ENCODE peak calls at places on chromosome 17, in seven cellular contexts. V is posterior cingulate gyrus, U is myocyte, D is left cardiac atrium, T is WTC11, O is fibroblast of the conjunctiva, C is neuronal stem cell. H is an unnamed sample.

GRCh38 chr17:73118876-73119485 is 26.5 kb upstream of the SLC39A11 start:
- DNase-seq in V (no peak), O (no peak), U (peak), D (no peak), C (no peak), T (no peak), H (no peak)

GRCh38 chr17:80943346-80944145 is 48.1 kb upstream of the CHMP6 start:
- DNase-seq in O (no peak), T (peak), U (no peak), V (peak), D (no peak), C (no peak), H (no peak)

GRCh38 chr17:57911834-57912673 is 43.2 kb downstream of the CUEDC1 start:
- DNase-seq in D (peak), V (peak), U (peak), C (peak), T (no peak), O (peak), H (no peak)

GRCh38 chr17:32756696-32757095 is 120.2 kb downstream of the MYO1D start:
- DNase-seq in T (no peak), O (no peak), C (no peak), V (no peak), U (no peak), D (no peak), H (no peak)

GRCh38 chr17:75252039-75252816 is 9.2 kb downstream of the GGA3 start:
- DNase-seq in V (no peak), O (no peak), T (no peak), U (no peak), C (no peak), D (no peak), H (no peak)

GRCh38 chr17:8941980-8942617 is 23.4 kb downstream of the PIK3R5 start:
- DNase-seq in V (no peak), U (no peak), O (no peak), C (no peak), T (no peak), D (no peak), H (no peak)

GRCh38 chr17:39014044-39014794 is 47.0 kb upstream of the FBXO47 start:
- DNase-seq in C (no peak), V (no peak), O (no peak), U (peak), T (no peak), D (no peak), H (no peak)

GRCh38 chr17:9684955-9685621 is 39.8 kb downstream of the USP43 start:
- DNase-seq in T (no peak), O (no peak), U (no peak), C (no peak), V (no peak), D (no peak), H (no peak)

GRCh38 chr17:68033636-68034451 is 1.7 kb upstream of the KPNA2 start:
- DNase-seq in V (no peak), O (peak), D (no peak), T (peak), U (peak), C (peak), H (peak)

GRCh38 chr17:30344283-30345088 is 10.6 kb upstream of the TMIGD1 start:
- DNase-seq in T (no peak), O (peak), U (peak), C (no peak), V (no peak), D (peak), H (no peak)

GRCh38 chr17:4935650-4936049 is 3.6 kb downstream of the GP1BA start:
- DNase-seq in U (no peak), D (no peak), O (no peak), T (no peak), C (no peak), V (no peak), H (no peak)

GRCh38 chr17:46978489-46979022 is 497 bp downstream of the RPRML start:
- DNase-seq in U (no peak), V (no peak), O (no peak), C (peak), T (peak), D (no peak), H (no peak)

GRCh38 chr17:59851431-59852375 is 41.0 kb downstream of the TUBD1 start:
- DNase-seq in O (no peak), U (peak), D (no peak), V (no peak), C (no peak), T (no peak), H (no peak)

GRCh38 chr17:77330602-77331081 is 189.9 kb downstream of the SEC14L1 start:
- DNase-seq in C (no peak), U (no peak), O (no peak), D (no peak), V (no peak), T (peak), H (no peak)

GRCh38 chr17:81651692-81652091 is 4.7 kb downstream of the PDE6G start:
- DNase-seq in V (no peak), D (no peak), U (peak), T (no peak), C (no peak), O (peak), H (no peak)

GRCh38 chr17:9606453-9606852 is 30.0 kb downstream of the CFAP52 start:
- DNase-seq in T (no peak), C (no peak), V (no peak), D (no peak), U (no peak), O (no peak), H (no peak)

GRCh38 chr17:78263063-78263735 is 31.8 kb downstream of the TMEM235 start:
- DNase-seq in D (peak), C (no peak), T (no peak), V (no peak), U (no peak), O (no peak), H (no peak)

GRCh38 chr17:40350410-40351184 is 13.9 kb downstream of the GJD3 start:
- DNase-seq in D (no peak), V (no peak), C (peak), U (no peak), T (no peak), O (no peak), H (no peak)

GRCh38 chr17:2030779-2031163 is 818 bp downstream of the DPH1 start:
- DNase-seq in O (peak), U (peak), V (no peak), D (no peak), C (peak), T (peak), H (no peak)

GRCh38 chr17:81256616-81257015 is 17.5 kb downstream of the NDUFAF8 start:
- DNase-seq in C (no peak), U (peak), O (peak), T (no peak), D (no peak), V (no peak), H (no peak)

GRCh38 chr17:66387391-66387981 is 85.1 kb downstream of the PRKCA start:
- DNase-seq in C (no peak), O (no peak), U (no peak), T (no peak), D (no peak), V (no peak), H (no peak)

GRCh38 chr17:60106377-60107059 is 27.8 kb upstream of the HEATR6 start:
- DNase-seq in U (peak), O (no peak), T (no peak), C (no peak), D (no peak), V (no peak), H (no peak)

GRCh38 chr17:76370261-76370993 is 14.0 kb upstream of the SPHK1 start:
- DNase-seq in C (no peak), O (peak), T (no peak), U (peak), V (no peak), D (peak), H (no peak)

GRCh38 chr17:3003401-3004149 is 59.8 kb downstream of the OR1D5 start:
- DNase-seq in D (no peak), V (no peak), U (no peak), T (no peak), C (no peak), O (no peak), H (no peak)

H was measured in iPS DF 19.7.